ENCODE peak calls at places on chromosomes 12 and 14, in six cellular contexts. N is DMS 273 treated with DMSO at 0.1 percent for 48 hours, H is NCI-H774, K is NCI-H2171 treated with DMSO at 0.1 percent for 48 hours, J is LoVo, Z is mucosa of gallbladder. A is an unnamed sample.

GRCh38 chr14:75246546-75247285 is 31.9 kb upstream of the FOS start:
- DNase-seq in N (no peak), H (no peak), K (peak; percentile 21), J (no peak), Z (no peak), A (no peak)

GRCh38 chr14:32940066-32940651 is 1.5 kb downstream of the NPAS3 start:
- DNase-seq in N (no peak), H (peak; percentile 46), K (no peak), J (no peak), Z (no peak), A (no peak)

GRCh38 chr12:132543298-132544172 is 53.6 kb downstream of the FBRSL1 start:
- DNase-seq in N (no peak), H (no peak), K (no peak), J (no peak), Z (no peak), A (no peak)

GRCh38 chr12:51339750-51340149 is 6.7 kb downstream of the CELA1 start:
- DNase-seq in N (no peak), H (no peak), K (no peak), J (no peak), Z (no peak), A (no peak)

GRCh38 chr12:115323223-115323905 is 639.4 kb upstream of the TBX3 start:
- DNase-seq in N (no peak), H (no peak), K (no peak), J (no peak), Z (no peak), A (no peak)

GRCh38 chr14:68278568-68279436 is 459.2 kb downstream of the RAD51B start:
- DNase-seq in N (no peak), H (no peak), K (no peak), J (no peak), Z (no peak), A (no peak)

GRCh38 chr14:106556665-106557289 is 1030.4 kb downstream of the TMEM121 start:
- DNase-seq in N (no peak), H (peak; percentile 43), K (peak; percentile 8), J (peak; percentile 49), Z (peak; percentile 58), A (peak; percentile 62)

GRCh38 chr14:69268763-69269162 is 8.8 kb downstream of the GALNT16 start:
- DNase-seq in N (no peak), H (no peak), K (no peak), J (no peak), Z (no peak), A (no peak)

GRCh38 chr12:104991565-104992128 is 5.5 kb downstream of the NOPCHAP1 start:
- DNase-seq in N (no peak), H (no peak), K (peak; percentile 11), J (no peak), Z (no peak), A (no peak)

GRCh38 chr12:3491938-3492867 is 1.2 kb downstream of the PRMT8 start:
- DNase-seq in N (no peak), H (peak; percentile 42), K (peak; percentile 83), J (peak; percentile 57), Z (peak; percentile 45), A (peak; percentile 33)

GRCh38 chr12:11768233-11768965 is 118.9 kb downstream of the ETV6 start:
- DNase-seq in N (no peak), H (no peak), K (no peak), J (no peak), Z (no peak), A (no peak)

GRCh38 chr12:45637706-45638105 is 91.8 kb upstream of the ARID2 start:
- DNase-seq in N (no peak), H (no peak), K (no peak), J (no peak), Z (no peak), A (no peak)

GRCh38 chr12:100403446-100403845 is 46.6 kb downstream of the SLC17A8 start:
- DNase-seq in N (no peak), H (no peak), K (no peak), J (no peak), Z (no peak), A (no peak)

GRCh38 chr12:67442347-67442841 is 173.2 kb downstream of the CAND1 start:
- DNase-seq in N (peak; percentile 64), H (no peak), K (peak; percentile 89), J (no peak), Z (no peak), A (no peak)

GRCh38 chr12:108850854-108851573 is 6.4 kb downstream of the SSH1 start:
- DNase-seq in N (no peak), H (no peak), K (peak; percentile 35), J (no peak), Z (peak; percentile 51), A (no peak)

GRCh38 chr12:3658327-3659163 is 94.4 kb downstream of the CRACR2A start:
- DNase-seq in N (no peak), H (no peak), K (peak; percentile 32), J (no peak), Z (no peak), A (no peak)

GRCh38 chr14:58955294-58955821 is 233.1 kb upstream of the DAAM1 start:
- DNase-seq in N (no peak), H (no peak), K (no peak), J (no peak), Z (no peak), A (no peak)

GRCh38 chr14:66628646-66629045 is 120.7 kb downstream of the GPHN start:
- DNase-seq in N (no peak), H (no peak), K (peak; percentile 19), J (no peak), Z (no peak), A (no peak)

GRCh38 chr12:131862084-131862441 is 32.4 kb upstream of the ULK1 start:
- DNase-seq in N (no peak), H (no peak), K (no peak), J (no peak), Z (no peak), A (no peak)

GRCh38 chr12:44459569-44459968 is 416.5 kb downstream of the NELL2 start:
- DNase-seq in N (no peak), H (peak; percentile 45), K (peak; percentile 86), J (no peak), Z (no peak), A (no peak)

GRCh38 chr14:64938972-64939816 is 3.4 kb downstream of the GPX2 start:
- DNase-seq in N (no peak), H (no peak), K (no peak), J (no peak), Z (no peak), A (peak; percentile 21)

GRCh38 chr14:35261774-35262173 is 30.4 kb upstream of the PSMA6 start:
- DNase-seq in N (no peak), H (no peak), K (no peak), J (no peak), Z (no peak), A (no peak)

GRCh38 chr12:116382456-116382902 is 105.0 kb upstream of the MED13L start:
- DNase-seq in N (no peak), H (no peak), K (no peak), J (no peak), Z (no peak), A (no peak)

GRCh38 chr14:89288114-89288513 is 128.9 kb downstream of the FOXN3 start:
- DNase-seq in N (no peak), H (no peak), K (no peak), J (no peak), Z (no peak), A (no peak)